ENCODE peak calls at places on chromosome 7, in seven cellular contexts. C is stomach, V is foreskin fibroblast, W is sigmoid colon, L is keratinocyte, F is epithelial cell of esophagus, U is left ventricle myocardium inferior. Z is an unnamed sample.

GRCh38 chr7:155533120-155533826 is 13.1 kb downstream of the CNPY1 start:
- DNase-seq in C (no peak), V (no peak), W (peak), L (no peak), F (no peak), U (no peak), Z (no peak)

GRCh38 chr7:156612930-156613329 is 27.6 kb upstream of the RNF32 start:
- DNase-seq in C (no peak), V (no peak), W (no peak), L (no peak), F (no peak), U (no peak), Z (peak)

GRCh38 chr7:135584362-135585353 is 26.9 kb downstream of the NUP205 start:
- DNase-seq in C (no peak), V (peak), W (no peak), L (no peak), F (peak), U (no peak), Z (no peak)

GRCh38 chr7:28998110-28998509 is 40.0 kb upstream of the TRIL start:
- DNase-seq in C (no peak), V (no peak), W (no peak), L (no peak), F (no peak), U (no peak), Z (no peak)

GRCh38 chr7:12884856-12885440 is 197.5 kb downstream of the ARL4A start:
- DNase-seq in C (no peak), V (peak), W (no peak), L (no peak), F (no peak), U (no peak), Z (no peak)

GRCh38 chr7:90605055-90605454 is 8.9 kb downstream of the CDK14 start:
- DNase-seq in C (no peak), V (no peak), W (no peak), L (no peak), F (no peak), U (no peak), Z (no peak)

GRCh38 chr7:46784746-46785145 is 797.2 kb downstream of the TNS3 start:
- DNase-seq in C (no peak), V (peak), W (no peak), L (peak), F (peak), U (no peak), Z (no peak)

GRCh38 chr7:15313361-15313760 is 248.5 kb downstream of the AGMO start:
- DNase-seq in C (no peak), V (no peak), W (no peak), L (no peak), F (no peak), U (no peak), Z (no peak)

GRCh38 chr7:93894966-93895650 is 4.6 kb upstream of the TFPI2 start:
- DNase-seq in C (no peak), V (no peak), W (no peak), L (no peak), F (no peak), U (no peak), Z (no peak)

GRCh38 chr7:155618708-155619633 is 25.5 kb upstream of the RBM33 start:
- DNase-seq in C (peak), V (peak), W (no peak), L (no peak), F (no peak), U (no peak), Z (peak)

GRCh38 chr7:6273380-6273837 is 985 bp upstream of the CYTH3 start:
- DNase-seq in C (no peak), V (no peak), W (no peak), L (no peak), F (no peak), U (no peak), Z (peak)

GRCh38 chr7:36391436-36392198 is 2.0 kb downstream of the ANLN start:
- DNase-seq in C (no peak), V (no peak), W (no peak), L (no peak), F (peak), U (no peak), Z (no peak)

GRCh38 chr7:18997477-18998130 is 119.8 kb downstream of the TWIST1 start:
- DNase-seq in C (no peak), V (no peak), W (no peak), L (no peak), F (no peak), U (no peak), Z (no peak)

GRCh38 chr7:17298102-17298839 is at the start of gene AHR:
- DNase-seq in C (peak), V (peak), W (peak), L (peak), F (peak), U (peak), Z (peak)

GRCh38 chr7:144137501-144137900 is 14.5 kb downstream of the OR2A14 start:
- DNase-seq in C (no peak), V (no peak), W (no peak), L (no peak), F (no peak), U (no peak), Z (no peak)

GRCh38 chr7:149297034-149297755 is 35.2 kb downstream of the ZNF783 start:
- DNase-seq in C (no peak), V (no peak), W (no peak), L (no peak), F (no peak), U (no peak), Z (no peak)

GRCh38 chr7:132291446-132291845 is 284.8 kb downstream of the PLXNA4 start:
- DNase-seq in C (no peak), V (no peak), W (no peak), L (no peak), F (no peak), U (no peak), Z (no peak)

GRCh38 chr7:159195926-159196325 is 51.3 kb upstream of the VIPR2 start:
- DNase-seq in C (no peak), V (no peak), W (no peak), L (no peak), F (no peak), U (no peak), Z (no peak)

GRCh38 chr7:18653381-18654155 is 158.0 kb downstream of the HDAC9 start:
- DNase-seq in C (no peak), V (no peak), W (no peak), L (no peak), F (no peak), U (no peak), Z (no peak)

GRCh38 chr7:42746226-42746625 is 165.6 kb downstream of the C7orf25 start:
- DNase-seq in C (no peak), V (no peak), W (no peak), L (no peak), F (peak), U (no peak), Z (no peak)

GRCh38 chr7:5637415-5637814 is 144.0 kb downstream of the RNF216 start:
- DNase-seq in C (no peak), V (no peak), W (no peak), L (no peak), F (no peak), U (no peak), Z (no peak)

GRCh38 chr7:81233208-81233940 is 314.5 kb upstream of the SEMA3C start:
- DNase-seq in C (no peak), V (no peak), W (no peak), L (no peak), F (no peak), U (no peak), Z (no peak)

GRCh38 chr7:7100432-7100849 is 81.9 kb upstream of the C1GALT1 start:
- DNase-seq in C (no peak), V (no peak), W (no peak), L (peak), F (peak), U (no peak), Z (no peak)

GRCh38 chr7:49295136-49295535 is 370.8 kb downstream of the CDC14C start:
- DNase-seq in C (no peak), V (no peak), W (no peak), L (peak), F (peak), U (no peak), Z (no peak)

GRCh38 chr7:123230603-123231002 is 30.8 kb upstream of the SLC13A1 start:
- DNase-seq in C (no peak), V (no peak), W (no peak), L (no peak), F (no peak), U (no peak), Z (no peak)

GRCh38 chr7:80357530-80357929 is 154.3 kb downstream of the GNAT3 start:
- DNase-seq in C (no peak), V (peak), W (no peak), L (no peak), F (no peak), U (no peak), Z (no peak)

GRCh38 chr7:7293092-7293491 is 110.7 kb downstream of the C1GALT1 start:
- DNase-seq in C (no peak), V (no peak), W (no peak), L (no peak), F (no peak), U (no peak), Z (no peak)

GRCh38 chr7:157502701-157503111 is 165.9 kb downstream of the DNAJB6 start:
- DNase-seq in C (peak), V (no peak), W (peak), L (no peak), F (no peak), U (no peak), Z (no peak)

GRCh38 chr7:159067870-159068787 is 76.5 kb downstream of the VIPR2 start:
- DNase-seq in C (no peak), V (no peak), W (peak), L (no peak), F (no peak), U (peak), Z (peak)

GRCh38 chr7:100679927-100680588 is 6.5 kb downstream of the GNB2 start:
- DNase-seq in C (no peak), V (peak), W (peak), L (no peak), F (peak), U (peak), Z (no peak)

GRCh38 chr7:8052824-8053223 is 84.2 kb downstream of the GLCCI1 start:
- DNase-seq in C (no peak), V (no peak), W (no peak), L (no peak), F (no peak), U (no peak), Z (no peak)

GRCh38 chr7:99128076-99128950 is 15.6 kb downstream of the SMURF1 start:
- DNase-seq in C (no peak), V (no peak), W (no peak), L (no peak), F (peak), U (no peak), Z (no peak)
- H3K4me3 ChIP-seq in C (no peak), V (no peak), W (no peak), L (peak), F (no peak), U (no peak), Z (no peak)

GRCh38 chr7:92809397-92810241 is 26.8 kb downstream of the CDK6 start:
- DNase-seq in C (peak), V (peak), W (peak), L (peak), F (peak), U (peak), Z (peak)
- H3K4me3 ChIP-seq in C (no peak), V (no peak), W (no peak), L (no peak), F (no peak), U (peak), Z (no peak)

DNA sequence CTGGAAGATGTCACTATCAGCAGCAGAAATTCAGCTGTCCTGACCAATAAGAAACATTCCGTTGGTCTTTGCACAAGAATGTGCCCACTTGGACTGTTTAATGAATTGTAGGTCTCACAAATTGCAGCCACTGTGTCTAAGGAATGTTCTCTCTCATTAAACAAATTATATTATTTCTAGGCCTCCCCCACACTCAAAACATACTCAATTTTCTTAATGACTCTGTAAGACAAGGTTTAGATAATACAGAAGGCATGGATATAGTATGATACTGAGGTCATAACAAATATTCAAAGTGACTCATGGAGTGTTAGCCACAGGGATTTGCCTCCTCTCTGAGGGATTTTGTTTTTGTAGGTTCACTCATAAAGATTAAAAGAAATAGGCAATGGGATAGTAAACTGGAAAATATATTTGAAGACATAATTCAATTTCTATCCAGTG is 197.5 kb downstream of the PTN start:
- DNase-seq in C (no peak), V (peak), W (no peak), L (no peak), F (peak), U (no peak), Z (no peak)
- H3K4me3 ChIP-seq in C (no peak), V (no peak), W (no peak), L (no peak), F (no peak), U (no peak), Z (no peak)

DNA sequence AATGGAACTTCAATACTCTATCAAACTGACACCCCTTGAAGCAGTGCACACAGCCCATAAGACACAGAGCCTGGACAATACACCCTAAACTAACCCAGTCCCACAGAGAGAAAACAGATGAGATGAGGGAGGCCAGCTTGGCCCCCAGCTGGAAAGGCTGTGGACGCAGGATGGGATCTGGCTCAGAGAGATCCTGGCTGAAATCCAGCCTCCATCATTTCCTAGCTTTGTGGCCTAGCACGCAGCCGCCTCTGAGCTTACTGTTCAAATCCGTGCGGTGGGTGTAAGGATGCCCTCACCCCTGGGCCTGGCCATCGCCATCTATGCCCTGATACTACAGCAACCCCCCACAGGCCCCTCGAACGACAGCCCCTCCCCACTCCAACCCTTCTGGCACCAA is 32.7 kb downstream of the SNX8 start:
- DNase-seq in C (no peak), V (peak), W (peak), L (no peak), F (no peak), U (peak), Z (peak)
- H3K4me3 ChIP-seq in C (no peak), V (no peak), W (no peak), L (no peak), F (no peak), U (no peak), Z (no peak)

DNA sequence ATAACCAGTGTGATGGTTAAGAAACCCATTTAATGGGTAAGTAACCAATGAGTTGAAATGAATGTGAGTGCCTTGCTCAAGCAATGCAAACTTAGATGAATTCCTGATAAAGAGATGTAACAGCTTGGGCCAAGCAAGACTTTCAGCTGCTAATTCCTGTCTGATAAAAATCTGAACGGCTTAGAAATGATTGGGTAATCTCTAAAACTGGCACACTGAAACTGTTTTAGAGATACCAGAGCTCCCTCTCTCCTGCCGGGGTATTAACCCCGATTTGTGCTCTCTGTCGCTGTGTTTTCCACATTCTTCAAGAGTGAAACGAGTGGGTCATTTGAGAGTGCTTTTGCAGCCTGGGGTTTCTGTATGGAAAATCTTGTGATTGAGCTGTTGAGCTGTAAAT is 534.9 kb upstream of the GALNT17 start:
- DNase-seq in C (no peak), V (no peak), W (no peak), L (no peak), F (no peak), U (no peak), Z (no peak)
- H3K4me3 ChIP-seq in C (no peak), V (no peak), W (no peak), L (peak), F (peak), U (no peak), Z (no peak)

GRCh38 chr7:31311465-31312074 is 29.0 kb downstream of the NEUROD6 start:
- DNase-seq in C (no peak), V (no peak), W (no peak), L (no peak), F (no peak), U (no peak), Z (no peak)

GRCh38 chr7:31316876-31317275 is 23.6 kb downstream of the NEUROD6 start:
- DNase-seq in C (no peak), V (no peak), W (no peak), L (no peak), F (no peak), U (no peak), Z (no peak)

GRCh38 chr7:31314781-31315180 is 25.7 kb downstream of the NEUROD6 start:
- DNase-seq in C (no peak), V (no peak), W (no peak), L (no peak), F (no peak), U (no peak), Z (no peak)

GRCh38 chr7:31315758-31316157 is 24.8 kb downstream of the NEUROD6 start:
- DNase-seq in C (no peak), V (no peak), W (no peak), L (no peak), F (no peak), U (no peak), Z (no peak)

DNA sequence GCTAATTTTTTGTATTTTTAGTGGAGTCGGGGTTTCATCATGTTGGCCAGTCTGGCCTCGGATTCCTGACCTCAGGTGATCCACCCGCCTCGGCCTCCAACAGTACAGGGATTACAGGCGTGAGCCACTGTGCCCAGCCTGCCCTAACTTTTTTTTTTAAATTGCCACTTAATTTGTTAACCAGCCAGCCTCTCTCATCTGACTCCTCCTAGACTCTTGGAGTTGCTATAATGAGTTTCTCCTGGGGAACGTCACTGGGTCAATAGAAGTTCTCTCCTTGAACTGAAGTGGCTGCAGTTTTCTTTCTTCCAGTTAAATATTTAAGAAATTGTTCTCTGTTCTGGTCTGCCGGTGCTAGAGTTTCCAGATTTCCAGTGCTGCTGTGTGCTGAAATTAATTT is 27.7 kb downstream of the NEUROD6 start:
- DNase-seq in C (no peak), V (no peak), W (no peak), L (no peak), F (no peak), U (no peak), Z (no peak)
- H3K4me3 ChIP-seq in C (no peak), V (no peak), W (no peak), L (no peak), F (no peak), U (no peak), Z (no peak)

GRCh38 chr7:150986099-150986512 is 4.7 kb upstream of the NOS3 start:
- DNase-seq in C (peak), V (peak), W (no peak), L (no peak), F (peak), U (peak), Z (peak)

GRCh38 chr7:150986556-150986955 is 4.3 kb upstream of the NOS3 start:
- DNase-seq in C (no peak), V (no peak), W (no peak), L (no peak), F (no peak), U (no peak), Z (peak)

GRCh38 chr7:150990416-150991186 is at the start of gene NOS3:
- DNase-seq in C (no peak), V (no peak), W (no peak), L (no peak), F (peak), U (no peak), Z (no peak)

GRCh38 chr7:150989456-150989855 is 1.4 kb upstream of the NOS3 start:
- DNase-seq in C (no peak), V (no peak), W (no peak), L (no peak), F (no peak), U (no peak), Z (no peak)

GRCh38 chr7:150988230-150989226 is 2.3 kb upstream of the NOS3 start:
- DNase-seq in C (no peak), V (no peak), W (no peak), L (no peak), F (no peak), U (peak), Z (peak)
- H3K4me3 ChIP-seq in C (no peak), V (no peak), W (no peak), L (no peak), F (no peak), U (peak), Z (no peak)

Z was measured in mucosa of descending colon.